ENCODE peak calls at places on chromosomes 4 and X, in seven cellular contexts. M is fibroblast of the aortic adventitia, Q is choroid plexus epithelial cell, A is fibroblast of lung, G is heart left ventricle, F is hepatocyte, C is transverse colon. X is an unnamed sample.

GRCh38 chr4:6972375-6972650 is 62.7 kb downstream of the TBC1D14 start:
- DNase-seq in C (no peak), M (no peak), F (no peak), G (no peak), Q (no peak), A (no peak), X (no peak)

GRCh38 chr4:101346312-101346561 is 1.1 kb downstream of the PPP3CA start:
- DNase-seq in M (no peak), G (no peak), C (no peak), Q (no peak), F (no peak), A (no peak), X (no peak)

GRCh38 chr4:55398461-55398860 is 2.7 kb downstream of the TMEM165 start:
- DNase-seq in M (peak; percentile 40), A (peak; percentile 40), C (no peak), G (no peak), Q (peak; percentile 48), F (peak; percentile 37), X (no peak)

GRCh38 chr4:88792268-88792781 is 94.7 kb upstream of the NAP1L5 start:
- DNase-seq in F (peak; percentile 34), C (no peak), M (peak; percentile 85), G (no peak), A (peak; percentile 71), Q (peak; percentile 94), X (peak; percentile 79)

GRCh38 chrX:80223922-80224579 is 196.2 kb upstream of the TENT5D start:
- DNase-seq in M (peak; percentile 8), Q (no peak), F (no peak), G (no peak), A (no peak), C (no peak), X (no peak)

GRCh38 chr4:154491731-154492249 is at the start of gene DCHS2:
- DNase-seq in G (peak; percentile 19), C (peak; percentile 24), A (no peak), M (no peak), Q (no peak), F (peak; percentile 82), X (no peak)

GRCh38 chrX:23749576-23749975 is 6.5 kb upstream of the ACOT9 start:
- DNase-seq in G (no peak), A (no peak), F (no peak), C (no peak), M (no peak), Q (no peak), X (no peak)

GRCh38 chr4:98997176-98997575 is 1.7 kb downstream of the METAP1 start:
- DNase-seq in M (no peak), C (no peak), Q (no peak), A (no peak), F (no peak), G (no peak), X (no peak)

GRCh38 chr4:101160792-101161592 is 186.3 kb downstream of the PPP3CA start:
- DNase-seq in C (no peak), G (no peak), F (no peak), A (no peak), Q (no peak), M (no peak), X (no peak)

GRCh38 chr4:141999446-142000143 is 363.2 kb downstream of the IL15 start:
- DNase-seq in F (no peak), M (peak; percentile 9), A (no peak), G (no peak), C (no peak), Q (no peak), X (no peak)

GRCh38 chr4:2843909-2844584 is 403 bp downstream of the ADD1 start:
- DNase-seq in M (no peak), C (peak; percentile 50), A (peak; percentile 25), G (peak; percentile 61), Q (peak; percentile 39), F (peak; percentile 8), X (peak; percentile 36)

GRCh38 chrX:39372126-39372525 is 570.9 kb downstream of the MID1IP1 start:
- DNase-seq in F (no peak), G (no peak), Q (no peak), M (no peak), A (no peak), C (no peak), X (no peak)

GRCh38 chr4:183399616-183400015 is 44.8 kb upstream of the CDKN2AIP start:
- DNase-seq in A (no peak), C (no peak), M (no peak), F (no peak), G (no peak), Q (no peak), X (no peak)

GRCh38 chr4:7043521-7044414 is 596 bp downstream of the TADA2B start:
- DNase-seq in Q (peak; percentile 45), A (peak; percentile 46), C (peak; percentile 58), F (peak; percentile 69), G (no peak), M (peak; percentile 37), X (peak; percentile 40)

GRCh38 chrX:48466696-48467095 is 3.4 kb downstream of the SLC38A5 start:
- DNase-seq in M (no peak), A (no peak), C (no peak), G (no peak), Q (no peak), F (no peak), X (no peak)

GRCh38 chr4:13540446-13541175 is 3.7 kb downstream of the NKX3-2 start:
- DNase-seq in C (no peak), F (no peak), M (no peak), A (no peak), G (no peak), Q (no peak), X (no peak)

GRCh38 chr4:133151301-133151680 is 2.2 kb downstream of the PCDH10 start:
- DNase-seq in C (no peak), G (no peak), F (no peak), A (peak; percentile 15), M (no peak), Q (peak; percentile 8), X (peak; percentile 43)

GRCh38 chrX:72243472-72243871 is 4.6 kb upstream of the ERCC6L start:
- DNase-seq in M (peak; percentile 62), G (no peak), Q (peak; percentile 61), A (peak; percentile 41), F (no peak), C (no peak), X (peak; percentile 55)

GRCh38 chr4:90207887-90208454 is 80.8 kb downstream of the CCSER1 start:
- DNase-seq in G (no peak), Q (no peak), M (no peak), F (no peak), C (no peak), A (no peak), X (no peak)

GRCh38 chr4:87038837-87039715 is 104.3 kb downstream of the AFF1 start:
- DNase-seq in M (peak; percentile 81), G (peak; percentile 64), C (peak; percentile 43), Q (peak; percentile 82), F (peak; percentile 54), A (peak; percentile 83), X (peak; percentile 91)

GRCh38 chr4:2254665-2255500 is 7.0 kb downstream of the MXD4 start:
- DNase-seq in A (no peak), G (peak; percentile 7), C (no peak), F (peak; percentile 2), Q (no peak), M (no peak), X (no peak)

GRCh38 chr4:40599431-40599830 is 30.2 kb downstream of the RBM47 start:
- DNase-seq in C (no peak), F (no peak), G (no peak), Q (no peak), A (no peak), M (no peak), X (no peak)

GRCh38 chrX:119093991-119094741 is 21.4 kb downstream of the CT47C1 start:
- DNase-seq in F (peak; percentile 19), Q (no peak), M (no peak), G (no peak), A (no peak), C (no peak), X (peak; percentile 3)

GRCh38 chr4:2186133-2186864 is 55.6 kb downstream of the HAUS3 start:
- DNase-seq in G (no peak), Q (peak; percentile 50), A (peak; percentile 41), F (peak; percentile 66), M (peak; percentile 29), C (peak; percentile 24), X (peak; percentile 7)

GRCh38 chr4:132332932-132333722 is 816.0 kb upstream of the PCDH10 start:
- DNase-seq in C (no peak), F (peak; percentile 14), Q (peak; percentile 63), A (peak; percentile 51), M (peak; percentile 12), G (no peak), X (peak; percentile 30)

GRCh38 chrX:151396042-151396826 is 772 bp upstream of the VMA21 start:
- DNase-seq in G (no peak), A (peak; percentile 84), Q (peak; percentile 79), C (peak; percentile 21), F (no peak), M (peak; percentile 69), X (peak; percentile 67)

GRCh38 chrX:35919536-35920309 is at the start of gene CFAP47:
- DNase-seq in Q (peak; percentile 0), A (peak; percentile 14), C (peak; percentile 12), M (no peak), G (peak; percentile 7), F (peak; percentile 73), X (peak; percentile 1)

GRCh38 chr4:11079171-11079570 is 349.5 kb downstream of the HS3ST1 start:
- DNase-seq in Q (no peak), A (no peak), F (no peak), C (no peak), G (no peak), M (peak; percentile 87), X (peak; percentile 56)

GRCh38 chrX:42869659-42870476 is 91.9 kb upstream of the PPP1R2C start:
- DNase-seq in G (no peak), F (no peak), A (no peak), M (no peak), Q (no peak), C (no peak), X (no peak)

GRCh38 chrX:129318375-129318774 is 204.9 kb downstream of the SMARCA1 start:
- DNase-seq in A (peak; percentile 41), M (peak; percentile 26), G (no peak), C (no peak), F (peak; percentile 27), Q (peak; percentile 43), X (peak; percentile 31)
- TF ChIP-seq CTCF in A (peak; percentile 30), M (no peak), G (no peak), C (no peak), F (peak; percentile 42), Q (peak; percentile 46), X (peak; percentile 38)

GRCh38 chr4:113356452-113356851 is 307.0 kb downstream of the ANK2 start:
- DNase-seq in M (no peak), C (no peak), A (no peak), Q (no peak), F (no peak), G (no peak), X (no peak)
- H3K4me3 ChIP-seq in M (no peak overlapping the region), C (no peak overlapping the region), A (no peak overlapping the region), Q (no peak overlapping the region), F (no peak overlapping the region), G (no peak overlapping the region), X (no peak overlapping the region)

GRCh38 chr4:96483308-96484030 is 643.6 kb downstream of the PDHA2 start:
- DNase-seq in A (no peak), Q (peak; percentile 43), F (no peak), C (no peak), M (no peak), G (no peak), X (no peak)
- TF ChIP-seq CTCF in A (no peak), Q (peak; percentile 43), F (no peak), C (no peak), M (no peak), G (no peak), X (peak; percentile 3)

DNA sequence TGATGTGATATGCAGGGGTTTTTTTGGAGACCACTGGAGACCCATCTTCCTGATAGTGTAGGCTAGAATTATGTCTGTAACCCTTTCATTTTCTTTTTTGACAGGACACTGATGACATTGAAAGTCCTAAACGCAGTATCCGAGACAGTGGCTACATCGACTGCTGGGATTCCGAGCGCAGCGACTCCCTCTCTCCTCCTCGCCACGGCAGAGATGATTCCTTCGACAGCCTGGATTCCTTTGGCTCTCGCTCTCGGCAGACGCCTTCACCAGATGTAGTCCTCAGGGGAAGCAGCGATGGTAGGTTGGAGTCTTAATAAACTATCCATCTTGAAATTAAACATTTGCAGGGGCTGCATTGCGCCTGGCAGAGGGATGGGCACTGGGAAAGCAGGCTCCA is 75.4 kb downstream of the LIMCH1 start:
- DNase-seq in G (no peak), A (no peak), F (no peak), M (no peak), C (no peak), Q (no peak), X (no peak)
- H3K4me3 ChIP-seq in G (peak overlapping the region; percentile 10), A (no peak overlapping the region), F (peak overlapping the region; percentile 14), M (no peak overlapping the region), C (no peak overlapping the region), Q (no peak overlapping the region), X (peak overlapping the region; percentile 13)

X was measured in astrocyte of the spinal cord.